ENCODE peak calls at places on chromosomes 12 and 14, in nine cellular contexts. T is pancreas; P is AG04450; D is left ventricle myocardium inferior; Q is IMR-90; Y is fibroblast of the aortic adventitia; K is A549; W is GM23338; M is CD8-positive, alpha-beta T cell. G is an unnamed sample.

GRCh38 chr12:111937429-111937828 is 75.5 kb downstream of the TMEM116 start:
- DNase-seq in T (no peak), P (no peak), D (no peak), Q (peak; percentile 67), Y (peak; percentile 51), K (no peak), W (no peak), M (no peak), G (peak; percentile 33)

GRCh38 chr12:114683709-114684097 is 272 bp downstream of the TBX3 start:
- DNase-seq in T (no peak), P (no peak), D (no peak), Q (no peak), Y (no peak), K (no peak), W (peak; percentile 59), M (no peak), G (no peak)

GRCh38 chr12:31118347-31118830 is 44.7 kb downstream of the DDX11 start:
- DNase-seq in T (no peak), P (no peak), D (no peak), Q (no peak), Y (no peak), K (peak; percentile 48), W (peak; percentile 66), M (no peak), G (peak; percentile 2)

GRCh38 chr12:116610971-116611541 is 51.9 kb downstream of the MAP1LC3B2 start:
- DNase-seq in T (no peak), P (no peak), D (peak; percentile 25), Q (no peak), Y (peak; percentile 19), K (peak; percentile 48), W (no peak), M (no peak), G (no peak)

GRCh38 chr12:53701518-53702264 is 25.6 kb downstream of the CALCOCO1 start:
- DNase-seq in T (peak; percentile 76), P (peak; percentile 30), D (peak; percentile 80), Q (peak; percentile 66), Y (peak; percentile 81), K (peak; percentile 76), W (peak; percentile 82), M (peak; percentile 68), G (peak; percentile 82)

GRCh38 chr12:109833307-109834189 is at the start of gene TRPV4:
- DNase-seq in T (peak; percentile 46), P (no peak), D (peak; percentile 25), Q (peak; percentile 23), Y (peak; percentile 25), K (no peak), W (peak; percentile 78), M (no peak), G (peak; percentile 57)

GRCh38 chr14:99875421-99875820 is 82.2 kb downstream of the EML1 start:
- DNase-seq in T (no peak), P (no peak), D (no peak), Q (no peak), Y (peak; percentile 9), K (no peak), W (no peak), M (no peak), G (peak; percentile 11)

GRCh38 chr14:104143521-104144452 is 5.4 kb downstream of the KIF26A start:
- DNase-seq in T (peak; percentile 28), P (no peak), D (no peak), Q (no peak), Y (no peak), K (no peak), W (no peak), M (no peak), G (no peak)

GRCh38 chr12:74021937-74022336 is 515.7 kb upstream of the ATXN7L3B start:
- DNase-seq in T (peak; percentile 46), P (no peak), D (peak; percentile 35), Q (no peak), Y (peak; percentile 34), K (peak; percentile 92), W (peak; percentile 91), M (no peak), G (peak; percentile 60)

GRCh38 chr12:93514853-93515252 is 47.5 kb downstream of the MRPL42 start:
- DNase-seq in T (no peak), P (peak; percentile 41), D (no peak), Q (peak; percentile 91), Y (peak; percentile 55), K (no peak), W (no peak), M (no peak), G (peak; percentile 74)

GRCh38 chr12:117818400-117818799 is 150.4 kb downstream of the KSR2 start:
- DNase-seq in T (no peak), P (no peak), D (no peak), Q (no peak), Y (no peak), K (no peak), W (no peak), M (no peak), G (no peak)

GRCh38 chr12:120468846-120469449 is 600 bp downstream of the SRSF9 start:
- DNase-seq in T (peak; percentile 50), P (no peak), D (peak; percentile 39), Q (peak; percentile 10), Y (no peak), K (peak; percentile 31), W (no peak), M (peak; percentile 43), G (no peak)

GRCh38 chr14:64654072-64654899 is 49.9 kb upstream of the PLEKHG3 start:
- DNase-seq in T (no peak), P (peak; percentile 74), D (no peak), Q (peak; percentile 96), Y (peak; percentile 74), K (peak; percentile 78), W (no peak), M (no peak), G (peak; percentile 69)

GRCh38 chr14:93430319-93430801 is 379 bp upstream of the UNC79 start:
- DNase-seq in T (peak; percentile 46), P (no peak), D (no peak), Q (no peak), Y (peak; percentile 2), K (no peak), W (peak; percentile 91), M (no peak), G (peak; percentile 16)

GRCh38 chr14:35535794-35536112 is 1.8 kb downstream of the INSM2 start:
- DNase-seq in T (no peak), P (no peak), D (no peak), Q (no peak), Y (no peak), K (no peak), W (no peak), M (no peak), G (no peak)

GRCh38 chr14:44564908-44565307 is 57.8 kb upstream of the FSCB start:
- DNase-seq in T (no peak), P (peak; percentile 10), D (no peak), Q (peak; percentile 6), Y (peak; percentile 14), K (no peak), W (no peak), M (no peak), G (peak; percentile 29)

GRCh38 chr12:47820631-47821345 is 1.1 kb upstream of the HDAC7 start:
- DNase-seq in T (peak; percentile 69), P (peak; percentile 88), D (peak; percentile 85), Q (peak; percentile 95), Y (peak; percentile 98), K (peak; percentile 91), W (peak; percentile 92), M (no peak), G (peak; percentile 99)

GRCh38 chr12:130494736-130495135 is 157.0 kb downstream of the PIWIL1 start:
- DNase-seq in T (no peak), P (no peak), D (no peak), Q (no peak), Y (no peak), K (no peak), W (no peak), M (no peak), G (no peak)

GRCh38 chr14:87992720-87993484 is at the start of gene GALC:
- DNase-seq in T (peak; percentile 95), P (peak; percentile 73), D (peak; percentile 96), Q (peak; percentile 89), Y (peak; percentile 85), K (peak; percentile 90), W (peak; percentile 95), M (peak; percentile 92), G (peak; percentile 95)
- TF ChIP-seq CTCF in T (no peak), P (no peak), D (no peak), Q (no peak), Y (no peak), K (no peak), W (no peak), M (no peak), G (no peak)

GRCh38 chr14:75271514-75271913 is 7.1 kb upstream of the FOS start:
- DNase-seq in T (no peak), P (no peak), D (no peak), Q (no peak), Y (no peak), K (no peak), W (no peak), M (no peak), G (no peak)
- H3K4me3 ChIP-seq in T (no peak overlapping the region), P (no peak overlapping the region), D (no peak overlapping the region), Q (no peak overlapping the region), Y (no peak overlapping the region), K (no peak overlapping the region), W (no peak overlapping the region), M (no peak overlapping the region), G (no peak overlapping the region)

GRCh38 chr14:67570453-67570852 is 29.6 kb downstream of the PIGH start:
- DNase-seq in T (no peak), P (no peak), D (no peak), Q (no peak), Y (no peak), K (no peak), W (no peak), M (no peak), G (no peak)
- TF ChIP-seq CTCF in T (no peak), P (no peak), D (no peak), Q (no peak), Y (no peak), K (no peak), W (no peak), M (no peak), G (no peak)

DNA sequence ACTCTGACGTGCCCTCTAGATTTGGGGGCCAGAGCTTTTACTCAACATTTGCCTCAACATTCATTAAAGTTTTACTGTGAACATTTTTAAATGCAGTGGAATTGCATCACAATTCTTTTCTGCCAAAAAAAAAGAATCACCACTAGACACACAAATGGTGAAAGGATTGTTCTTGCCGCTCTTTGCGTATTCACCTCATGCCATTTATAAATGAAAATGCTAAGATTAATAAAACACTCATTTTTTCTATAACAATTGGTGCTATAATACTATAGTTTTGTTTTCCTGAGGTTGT is 985 bp downstream of the RHOJ start:
- DNase-seq in T (no peak), P (no peak), D (no peak), Q (no peak), Y (peak; percentile 56), K (no peak), W (no peak), M (no peak), G (no peak)
- H3K4me3 ChIP-seq in T (peak overlapping the region; percentile 23), P (peak overlapping the region; percentile 77), D (peak overlapping the region; percentile 67), Q (peak overlapping the region; percentile 52), Y (peak overlapping the region; percentile 76), K (no peak overlapping the region), W (no peak overlapping the region), M (no peak overlapping the region), G (peak overlapping the region; percentile 65)

DNA sequence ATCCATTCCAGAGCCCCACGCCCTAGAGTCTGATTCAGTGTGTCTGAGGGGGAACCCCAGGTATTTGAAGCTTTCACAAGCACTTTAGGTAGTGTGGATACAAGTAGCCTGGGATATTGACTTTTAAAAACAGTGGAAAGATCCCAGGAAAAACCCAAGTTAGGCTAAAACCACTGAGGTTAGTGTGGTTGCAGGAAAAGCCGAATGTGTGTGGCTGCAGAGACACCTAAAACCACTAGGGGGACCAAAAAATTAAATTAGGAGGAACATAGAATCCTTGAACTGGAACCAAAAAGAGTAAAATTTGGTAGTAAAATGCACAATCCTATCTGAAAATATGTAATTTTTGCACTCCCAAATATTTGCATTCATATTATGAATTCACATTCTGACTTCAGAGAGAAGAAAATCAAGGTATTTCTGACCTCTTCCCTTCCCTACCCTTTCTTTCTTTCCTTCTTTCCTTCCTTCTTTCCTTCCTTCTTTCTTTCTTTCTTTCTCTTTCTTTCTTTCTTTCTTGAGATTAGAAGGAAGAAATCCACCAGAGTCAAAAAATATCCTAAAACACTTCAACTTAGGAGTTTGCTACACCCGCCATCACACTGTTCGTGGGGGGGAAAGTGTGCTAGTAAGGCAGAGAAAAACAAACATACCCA is 37.8 kb downstream of the SLCO1A2 start:
- DNase-seq in T (no peak), P (no peak), D (no peak), Q (peak; percentile 2), Y (peak; percentile 35), K (peak; percentile 16), W (peak; percentile 43), M (no peak), G (peak; percentile 25)
- TF ChIP-seq CTCF in T (peak; percentile 44), P (peak; percentile 76), D (peak; percentile 80), Q (peak; percentile 55), Y (peak; percentile 85), K (peak; percentile 67), W (peak; percentile 76), M (peak; percentile 71), G (peak; percentile 79)